ENCODE peak calls at places on chromosomes 13 and 19, in six cellular contexts. I is body of pancreas, S is left cardiac atrium, N is skeletal muscle cell, J is nephron progenitor cell, U is astrocyte. W is an unnamed sample.

GRCh38 chr13:35874704-35875103 is 256.5 kb downstream of the DCLK1 start:
- DNase-seq in I (no peak), S (peak), N (no peak), J (no peak), U (no peak), W (no peak)

GRCh38 chr19:48644839-48645651 is 942 bp downstream of the CA11 start:
- DNase-seq in I (peak), S (peak), N (no peak), J (peak), U (no peak), W (peak)

GRCh38 chr13:97276862-97277269 is 54.7 kb downstream of the MBNL2 start:
- DNase-seq in I (no peak), S (no peak), N (no peak), J (no peak), U (peak), W (no peak)

GRCh38 chr13:98181106-98181815 is 4.2 kb upstream of the RNF113B start:
- DNase-seq in I (no peak), S (no peak), N (no peak), J (no peak), U (peak), W (no peak)

GRCh38 chr19:511101-511841 is 4.0 kb downstream of the TPGS1 start:
- DNase-seq in I (no peak), S (peak), N (no peak), J (no peak), U (peak), W (no peak)

GRCh38 chr13:102812616-102813287 is 13.8 kb downstream of the BIVM start:
- DNase-seq in I (no peak), S (no peak), N (no peak), J (no peak), U (peak), W (no peak)

GRCh38 chr19:31504221-31504620 is 155.0 kb upstream of the TSHZ3 start:
- DNase-seq in I (no peak), S (no peak), N (no peak), J (no peak), U (no peak), W (no peak)

GRCh38 chr13:100533588-100534041 is 55.0 kb downstream of the GGACT start:
- DNase-seq in I (peak), S (no peak), N (no peak), J (no peak), U (no peak), W (no peak)

GRCh38 chr13:95243207-95243606 is 58.0 kb downstream of the ABCC4 start:
- DNase-seq in I (no peak), S (no peak), N (peak), J (no peak), U (peak), W (no peak)

GRCh38 chr13:40994581-40995230 is 24.4 kb downstream of the ELF1 start:
- DNase-seq in I (no peak), S (no peak), N (no peak), J (no peak), U (no peak), W (no peak)

GRCh38 chr13:60448907-60449510 is 52.0 kb downstream of the TDRD3 start:
- DNase-seq in I (no peak), S (no peak), N (peak), J (peak), U (peak), W (peak)

GRCh38 chr13:67148219-67148583 is 81.9 kb downstream of the PCDH9 start:
- DNase-seq in I (no peak), S (no peak), N (no peak), J (no peak), U (peak), W (no peak)

GRCh38 chr13:48962281-48962680 is 13.4 kb upstream of the FNDC3A start:
- DNase-seq in I (no peak), S (no peak), N (no peak), J (no peak), U (peak), W (no peak)

GRCh38 chr13:50255639-50256038 is 240.4 kb downstream of the KCNRG start:
- DNase-seq in I (no peak), S (no peak), N (no peak), J (no peak), U (no peak), W (no peak)

GRCh38 chr13:33355470-33355869 is 69.9 kb upstream of the STARD13 start:
- DNase-seq in I (no peak), S (no peak), N (peak), J (no peak), U (no peak), W (peak)

GRCh38 chr13:110907951-110908898 is 6.6 kb downstream of the ANKRD10 start:
- DNase-seq in I (peak), S (no peak), N (no peak), J (no peak), U (peak), W (no peak)

GRCh38 chr19:6012416-6013170 is 34.7 kb upstream of the RANBP3 start:
- DNase-seq in I (no peak), S (peak), N (no peak), J (no peak), U (no peak), W (no peak)

GRCh38 chr19:12838893-12839656 is 760 bp downstream of the MAST1 start:
- DNase-seq in I (no peak), S (no peak), N (no peak), J (no peak), U (no peak), W (no peak)

GRCh38 chr13:40452741-40453665 is 213.4 kb downstream of the FOXO1 start:
- DNase-seq in I (peak), S (no peak), N (no peak), J (no peak), U (peak), W (no peak)